ENCODE peak calls at places on chromosomes 7 and 10, in seven cellular contexts. Y, P, M, E, B, H and R are unnamed samples.

GRCh38 chr7:100895956-100896742 is 461 bp upstream of the ACHE start:
- DNase-seq in Y (no peak), P (peak; percentile 81), M (peak; percentile 86), E (no peak), B (no peak), H (no peak), R (no peak)

GRCh38 chr7:81685263-81685868 is 84.5 kb downstream of the HGF start:
- DNase-seq in Y (no peak), P (no peak), M (no peak), E (no peak), B (no peak), H (peak; percentile 47), R (no peak)

GRCh38 chr7:2726316-2727018 is 38.5 kb downstream of the AMZ1 start:
- DNase-seq in Y (no peak), P (no peak), M (no peak), E (no peak), B (no peak), H (no peak), R (no peak)

GRCh38 chr10:3886191-3886590 is 101.2 kb upstream of the KLF6 start:
- DNase-seq in Y (peak; percentile 62), P (peak; percentile 47), M (peak; percentile 29), E (no peak), B (no peak), H (peak; percentile 66), R (peak; percentile 55)

GRCh38 chr10:21494221-21495001 is 31.1 kb downstream of the SKIDA1 start:
- DNase-seq in Y (no peak), P (peak; percentile 38), M (peak; percentile 22), E (no peak), B (no peak), H (no peak), R (no peak)

GRCh38 chr7:98616381-98617050 is 569 bp upstream of the NPTX2 start:
- DNase-seq in Y (no peak), P (peak; percentile 46), M (no peak), E (no peak), B (no peak), H (no peak), R (no peak)

GRCh38 chr10:125599194-125599593 is 83.8 kb downstream of the TEX36 start:
- DNase-seq in Y (peak; percentile 8), P (no peak), M (no peak), E (no peak), B (no peak), H (no peak), R (no peak)

GRCh38 chr7:46007194-46007593 is 86.1 kb upstream of the IGFBP3 start:
- DNase-seq in Y (no peak), P (no peak), M (no peak), E (no peak), B (no peak), H (no peak), R (no peak)

GRCh38 chr10:123148414-123149161 is 652 bp downstream of the HMX2 start:
- DNase-seq in Y (no peak), P (no peak), M (no peak), E (no peak), B (no peak), H (no peak), R (no peak)